ENCODE peak calls at places on chromosomes 1 and 21, in ten cellular contexts. One of them, this sample, is unnamed.

GRCh38 chr1:9700340-9700739 is 48.8 kb downstream of the PIK3CD start:
- DNase-seq in breast epithelium: no peak
- DNase-seq in uterus: no peak
- DNase-seq in tibial nerve: no peak
- DNase-seq in right lobe of liver: no peak
- DNase-seq in A549: peak
- DNase-seq in stomach: no peak
- DNase-seq in transverse colon: no peak
- DNase-seq in esophagus squamous epithelium: no peak
- DNase-seq in upper lobe of left lung: no peak
- DNase-seq in this sample: no peak

GRCh38 chr1:2438038-2438437 is 25.7 kb upstream of the PEX10 start:
- DNase-seq in breast epithelium: peak
- DNase-seq in uterus: no peak
- DNase-seq in tibial nerve: no peak
- DNase-seq in right lobe of liver: no peak
- DNase-seq in A549: no peak
- DNase-seq in stomach: no peak
- DNase-seq in transverse colon: peak
- DNase-seq in esophagus squamous epithelium: no peak
- DNase-seq in upper lobe of left lung: peak
- DNase-seq in this sample: no peak

GRCh38 chr1:105208581-105208980 is 1458.9 kb downstream of the AMY1C start:
- DNase-seq in breast epithelium: no peak
- DNase-seq in uterus: no peak
- DNase-seq in tibial nerve: no peak
- DNase-seq in right lobe of liver: no peak
- DNase-seq in A549: no peak
- DNase-seq in stomach: no peak
- DNase-seq in transverse colon: no peak
- DNase-seq in esophagus squamous epithelium: no peak
- DNase-seq in upper lobe of left lung: no peak
- DNase-seq in this sample: no peak

GRCh38 chr1:24294757-24295371 is 24.3 kb upstream of the GRHL3 start:
- DNase-seq in breast epithelium: no peak
- DNase-seq in uterus: peak
- DNase-seq in tibial nerve: peak
- DNase-seq in right lobe of liver: peak
- DNase-seq in A549: peak
- DNase-seq in stomach: peak
- DNase-seq in transverse colon: peak
- DNase-seq in esophagus squamous epithelium: no peak
- DNase-seq in upper lobe of left lung: no peak
- DNase-seq in this sample: peak

GRCh38 chr1:21302747-21303715 is 12.8 kb upstream of the ECE1 start:
- DNase-seq in breast epithelium: no peak
- DNase-seq in uterus: no peak
- DNase-seq in tibial nerve: no peak
- DNase-seq in right lobe of liver: no peak
- DNase-seq in A549: no peak
- DNase-seq in stomach: no peak
- DNase-seq in transverse colon: peak
- DNase-seq in esophagus squamous epithelium: no peak
- DNase-seq in upper lobe of left lung: no peak
- DNase-seq in this sample: no peak

GRCh38 chr1:113096493-113096892 is 23.5 kb downstream of the LRIG2 start:
- DNase-seq in breast epithelium: no peak
- DNase-seq in uterus: no peak
- DNase-seq in tibial nerve: no peak
- DNase-seq in right lobe of liver: no peak
- DNase-seq in A549: no peak
- DNase-seq in stomach: no peak
- DNase-seq in transverse colon: no peak
- DNase-seq in esophagus squamous epithelium: no peak
- DNase-seq in upper lobe of left lung: no peak
- DNase-seq in this sample: no peak

GRCh38 chr1:224761245-224761644 is 145.1 kb downstream of the CNIH3 start:
- DNase-seq in breast epithelium: no peak
- DNase-seq in uterus: no peak
- DNase-seq in tibial nerve: no peak
- DNase-seq in right lobe of liver: no peak
- DNase-seq in A549: no peak
- DNase-seq in stomach: no peak
- DNase-seq in transverse colon: no peak
- DNase-seq in esophagus squamous epithelium: no peak
- DNase-seq in upper lobe of left lung: no peak
- DNase-seq in this sample: no peak

GRCh38 chr1:13812456-13813397 is 112.7 kb downstream of the PRDM2 start:
- DNase-seq in breast epithelium: no peak
- DNase-seq in uterus: no peak
- DNase-seq in tibial nerve: no peak
- DNase-seq in right lobe of liver: no peak
- DNase-seq in A549: no peak
- DNase-seq in stomach: no peak
- DNase-seq in transverse colon: no peak
- DNase-seq in esophagus squamous epithelium: no peak
- DNase-seq in upper lobe of left lung: no peak
- DNase-seq in this sample: no peak

GRCh38 chr1:19858894-19859293 is 23.3 kb upstream of the OTUD3 start:
- DNase-seq in breast epithelium: no peak
- DNase-seq in uterus: no peak
- DNase-seq in tibial nerve: no peak
- DNase-seq in right lobe of liver: no peak
- DNase-seq in A549: no peak
- DNase-seq in stomach: no peak
- DNase-seq in transverse colon: no peak
- DNase-seq in esophagus squamous epithelium: no peak
- DNase-seq in upper lobe of left lung: no peak
- DNase-seq in this sample: no peak

GRCh38 chr1:186208405-186209129 is 166.5 kb downstream of the TPR start:
- DNase-seq in breast epithelium: no peak
- DNase-seq in uterus: no peak
- DNase-seq in tibial nerve: no peak
- DNase-seq in right lobe of liver: no peak
- DNase-seq in A549: no peak
- DNase-seq in stomach: no peak
- DNase-seq in transverse colon: no peak
- DNase-seq in esophagus squamous epithelium: no peak
- DNase-seq in upper lobe of left lung: no peak
- DNase-seq in this sample: no peak

GRCh38 chr1:6727535-6727934 is 25.9 kb upstream of the DNAJC11 start:
- DNase-seq in breast epithelium: no peak
- DNase-seq in uterus: peak
- DNase-seq in tibial nerve: peak
- DNase-seq in right lobe of liver: no peak
- DNase-seq in A549: peak
- DNase-seq in stomach: peak
- DNase-seq in transverse colon: peak
- DNase-seq in esophagus squamous epithelium: no peak
- DNase-seq in upper lobe of left lung: no peak
- DNase-seq in this sample: no peak

GRCh38 chr1:239368436-239369109 is 17.8 kb upstream of the CHRM3 start:
- DNase-seq in breast epithelium: no peak
- DNase-seq in uterus: no peak
- DNase-seq in tibial nerve: no peak
- DNase-seq in right lobe of liver: no peak
- DNase-seq in A549: no peak
- DNase-seq in stomach: no peak
- DNase-seq in transverse colon: peak
- DNase-seq in esophagus squamous epithelium: no peak
- DNase-seq in upper lobe of left lung: no peak
- DNase-seq in this sample: no peak

GRCh38 chr1:99749504-99749903 is 16.9 kb downstream of the FRRS1 start:
- DNase-seq in breast epithelium: no peak
- DNase-seq in uterus: no peak
- DNase-seq in tibial nerve: no peak
- DNase-seq in right lobe of liver: no peak
- DNase-seq in A549: no peak
- DNase-seq in stomach: no peak
- DNase-seq in transverse colon: no peak
- DNase-seq in esophagus squamous epithelium: no peak
- DNase-seq in upper lobe of left lung: no peak
- DNase-seq in this sample: no peak

GRCh38 chr1:33709780-33710713 is 153.8 kb upstream of the HMGB4 start:
- DNase-seq in breast epithelium: no peak
- DNase-seq in uterus: no peak
- DNase-seq in tibial nerve: no peak
- DNase-seq in right lobe of liver: no peak
- DNase-seq in A549: no peak
- DNase-seq in stomach: no peak
- DNase-seq in transverse colon: no peak
- DNase-seq in esophagus squamous epithelium: no peak
- DNase-seq in upper lobe of left lung: no peak
- DNase-seq in this sample: no peak

GRCh38 chr1:223147409-223147808 is 4.4 kb upstream of the TLR5 start:
- DNase-seq in breast epithelium: no peak
- DNase-seq in uterus: no peak
- DNase-seq in tibial nerve: no peak
- DNase-seq in right lobe of liver: no peak
- DNase-seq in A549: no peak
- DNase-seq in stomach: no peak
- DNase-seq in transverse colon: no peak
- DNase-seq in esophagus squamous epithelium: no peak
- DNase-seq in upper lobe of left lung: no peak
- DNase-seq in this sample: no peak

GRCh38 chr21:29626787-29627470 is 312.9 kb downstream of the GRIK1 start:
- DNase-seq in breast epithelium: no peak
- DNase-seq in uterus: no peak
- DNase-seq in tibial nerve: no peak
- DNase-seq in right lobe of liver: no peak
- DNase-seq in A549: no peak
- DNase-seq in stomach: no peak
- DNase-seq in transverse colon: no peak
- DNase-seq in esophagus squamous epithelium: no peak
- DNase-seq in upper lobe of left lung: no peak
- DNase-seq in this sample: no peak

GRCh38 chr1:203888807-203889251 is 27.4 kb downstream of the SNRPE start:
- DNase-seq in breast epithelium: no peak
- DNase-seq in uterus: no peak
- DNase-seq in tibial nerve: no peak
- DNase-seq in right lobe of liver: no peak
- DNase-seq in A549: peak
- DNase-seq in stomach: no peak
- DNase-seq in transverse colon: no peak
- DNase-seq in esophagus squamous epithelium: no peak
- DNase-seq in upper lobe of left lung: no peak
- DNase-seq in this sample: no peak

GRCh38 chr21:45093064-45093532 is 18.7 kb downstream of the ADARB1 start:
- DNase-seq in breast epithelium: no peak
- DNase-seq in uterus: no peak
- DNase-seq in tibial nerve: no peak
- DNase-seq in right lobe of liver: no peak
- DNase-seq in A549: no peak
- DNase-seq in stomach: peak
- DNase-seq in transverse colon: no peak
- DNase-seq in esophagus squamous epithelium: no peak
- DNase-seq in upper lobe of left lung: no peak
- DNase-seq in this sample: no peak

GRCh38 chr21:40047993-40048730 is 180.9 kb downstream of the PCP4 start:
- DNase-seq in breast epithelium: no peak
- DNase-seq in uterus: no peak
- DNase-seq in tibial nerve: no peak
- DNase-seq in right lobe of liver: no peak
- DNase-seq in A549: no peak
- DNase-seq in stomach: no peak
- DNase-seq in transverse colon: no peak
- DNase-seq in esophagus squamous epithelium: no peak
- DNase-seq in upper lobe of left lung: no peak
- DNase-seq in this sample: no peak

GRCh38 chr1:90850925-90851710 is 134.0 kb upstream of the BARHL2 start:
- DNase-seq in breast epithelium: peak
- DNase-seq in uterus: peak
- DNase-seq in tibial nerve: peak
- DNase-seq in right lobe of liver: peak
- DNase-seq in A549: peak
- DNase-seq in stomach: peak
- DNase-seq in transverse colon: peak
- DNase-seq in esophagus squamous epithelium: no peak
- DNase-seq in upper lobe of left lung: peak
- DNase-seq in this sample: peak
- TF ChIP-seq POLR2A in breast epithelium: no peak
- TF ChIP-seq POLR2A in uterus: peak
- TF ChIP-seq POLR2A in tibial nerve: peak
- TF ChIP-seq POLR2A in right lobe of liver: peak
- TF ChIP-seq POLR2A in A549: peak
- TF ChIP-seq POLR2A in stomach: no peak
- TF ChIP-seq POLR2A in transverse colon: no peak
- TF ChIP-seq POLR2A in esophagus squamous epithelium: no peak
- TF ChIP-seq POLR2A in upper lobe of left lung: no peak
- TF ChIP-seq POLR2A in this sample: no peak

GRCh38 chr1:111520040-111520439 is 16.6 kb upstream of the ADORA3 start:
- DNase-seq in breast epithelium: no peak
- DNase-seq in uterus: no peak
- DNase-seq in tibial nerve: no peak
- DNase-seq in right lobe of liver: no peak
- DNase-seq in A549: no peak
- DNase-seq in stomach: no peak
- DNase-seq in transverse colon: no peak
- DNase-seq in esophagus squamous epithelium: no peak
- DNase-seq in upper lobe of left lung: no peak
- DNase-seq in this sample: no peak
- H3K27ac ChIP-seq in breast epithelium: no peak
- H3K27ac ChIP-seq in uterus: no peak
- H3K27ac ChIP-seq in tibial nerve: no peak
- H3K27ac ChIP-seq in right lobe of liver: no peak
- H3K27ac ChIP-seq in A549: no peak
- H3K27ac ChIP-seq in stomach: no peak
- H3K27ac ChIP-seq in transverse colon: no peak
- H3K27ac ChIP-seq in esophagus squamous epithelium: no peak
- H3K27ac ChIP-seq in upper lobe of left lung: no peak
- H3K27ac ChIP-seq in this sample: no peak

GRCh38 chr1:11735854-11736745 is at the start of gene AGTRAP:
- DNase-seq in breast epithelium: peak
- DNase-seq in uterus: peak
- DNase-seq in tibial nerve: peak
- DNase-seq in right lobe of liver: peak
- DNase-seq in A549: peak
- DNase-seq in stomach: peak
- DNase-seq in transverse colon: peak
- DNase-seq in esophagus squamous epithelium: peak
- DNase-seq in upper lobe of left lung: peak
- DNase-seq in this sample: peak
- TF ChIP-seq POLR2A in breast epithelium: peak
- TF ChIP-seq POLR2A in uterus: peak
- TF ChIP-seq POLR2A in tibial nerve: peak
- TF ChIP-seq POLR2A in right lobe of liver: peak
- TF ChIP-seq POLR2A in A549: peak
- TF ChIP-seq POLR2A in stomach: no peak
- TF ChIP-seq POLR2A in transverse colon: no peak
- TF ChIP-seq POLR2A in esophagus squamous epithelium: no peak
- TF ChIP-seq POLR2A in upper lobe of left lung: no peak
- TF ChIP-seq POLR2A in this sample: no peak

DNA sequence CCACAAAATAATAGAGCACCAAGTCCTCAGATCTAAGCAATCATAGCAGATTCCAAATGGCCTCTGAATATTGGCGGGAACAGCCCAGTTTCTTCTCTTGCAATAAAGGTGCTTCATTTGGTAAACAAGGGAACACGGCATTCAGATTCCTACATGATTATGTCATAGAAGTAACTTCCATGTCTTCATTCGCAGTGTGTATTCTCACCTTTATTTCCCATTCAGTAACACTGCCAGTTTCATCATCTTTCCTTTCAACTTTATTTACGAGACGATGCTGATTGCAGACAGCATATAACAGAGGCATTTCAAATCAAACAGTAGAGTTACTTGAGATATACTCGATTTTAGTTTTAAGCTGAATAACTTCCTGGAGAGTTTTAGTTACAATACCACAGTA is 13.2 kb upstream of the KLF18 start:
- DNase-seq in breast epithelium: no peak
- DNase-seq in uterus: no peak
- DNase-seq in tibial nerve: no peak
- DNase-seq in right lobe of liver: no peak
- DNase-seq in A549: peak
- DNase-seq in stomach: no peak
- DNase-seq in transverse colon: no peak
- DNase-seq in esophagus squamous epithelium: no peak
- DNase-seq in upper lobe of left lung: no peak
- DNase-seq in this sample: no peak
- H3K27ac ChIP-seq in breast epithelium: no peak
- H3K27ac ChIP-seq in uterus: no peak
- H3K27ac ChIP-seq in tibial nerve: no peak
- H3K27ac ChIP-seq in right lobe of liver: no peak
- H3K27ac ChIP-seq in A549: peak
- H3K27ac ChIP-seq in stomach: no peak
- H3K27ac ChIP-seq in transverse colon: no peak
- H3K27ac ChIP-seq in esophagus squamous epithelium: no peak
- H3K27ac ChIP-seq in upper lobe of left lung: no peak
- H3K27ac ChIP-seq in this sample: no peak